ENCODE peak calls at places on chromosomes 16 and 17, in six cellular contexts. S is H54, H is nucleus accumbens, K is fibroblast of pulmonary artery, U is HuH-7.5, T is HT-29. Q is an unnamed sample.

GRCh38 chr17:16872836-16873653 is 98.9 kb downstream of the TNFRSF13B start:
- DNase-seq in S (peak; percentile 86), H (no peak), K (no peak), U (peak; percentile 54), T (peak; percentile 33), Q (peak; percentile 13)

GRCh38 chr16:57675752-57676623 is 7.9 kb downstream of the ADGRG3 start:
- DNase-seq in S (no peak), H (no peak), K (peak; percentile 44), U (no peak), T (no peak), Q (peak; percentile 8)

GRCh38 chr17:81951785-81952684 is 5.0 kb upstream of the MYADML2 start:
- DNase-seq in S (no peak), H (no peak), K (no peak), U (no peak), T (no peak), Q (no peak)

GRCh38 chr16:62225675-62226074 is 189.4 kb upstream of the CDH8 start:
- DNase-seq in S (peak; percentile 33), H (peak; percentile 59), K (peak; percentile 9), U (peak; percentile 0), T (peak; percentile 97), Q (peak; percentile 15)

GRCh38 chr17:47276868-47277267 is 23.2 kb downstream of the ITGB3 start:
- DNase-seq in S (no peak), H (peak; percentile 11), K (peak; percentile 85), U (no peak), T (peak; percentile 4), Q (peak; percentile 92)

GRCh38 chr17:2295575-2295974 is 8.0 kb downstream of the SMG6 start:
- DNase-seq in S (peak; percentile 16), H (no peak), K (no peak), U (no peak), T (no peak), Q (no peak)

GRCh38 chr16:4521971-4522623 is 16.5 kb downstream of the CDIP1 start:
- DNase-seq in S (no peak), H (peak; percentile 92), K (peak; percentile 17), U (no peak), T (no peak), Q (no peak)

GRCh38 chr17:10270258-10270657 is 71.9 kb upstream of the GAS7 start:
- DNase-seq in S (no peak), H (no peak), K (no peak), U (no peak), T (no peak), Q (peak; percentile 80)

GRCh38 chr16:87062569-87063442 is 254.4 kb downstream of the C16orf95 start:
- DNase-seq in S (peak; percentile 81), H (no peak), K (peak; percentile 79), U (peak; percentile 96), T (peak; percentile 72), Q (peak; percentile 69)

GRCh38 chr17:58734811-58735210 is 20.8 kb upstream of the PPM1E start:
- DNase-seq in S (no peak), H (no peak), K (no peak), U (no peak), T (no peak), Q (no peak)

GRCh38 chr16:85262558-85263196 is 150.4 kb upstream of the CIBAR2 start:
- DNase-seq in S (no peak), H (no peak), K (no peak), U (no peak), T (no peak), Q (no peak)

GRCh38 chr17:60106377-60107059 is 27.8 kb upstream of the HEATR6 start:
- DNase-seq in S (peak; percentile 83), H (no peak), K (peak; percentile 51), U (no peak), T (no peak), Q (peak; percentile 64)

GRCh38 chr16:22638393-22639206 is 127.9 kb downstream of the NPIPB5 start:
- DNase-seq in S (peak; percentile 23), H (no peak), K (peak; percentile 28), U (no peak), T (no peak), Q (peak; percentile 96)

GRCh38 chr17:17590883-17591407 is 563 bp downstream of the PEMT start:
- DNase-seq in S (no peak), H (no peak), K (no peak), U (no peak), T (no peak), Q (no peak)

GRCh38 chr17:2707721-2708584 is 3.6 kb downstream of the CLUH start:
- DNase-seq in S (no peak), H (peak; percentile 74), K (no peak), U (peak; percentile 79), T (peak; percentile 23), Q (no peak)

GRCh38 chr17:74156878-74157277 is 46.6 kb upstream of the RPL38 start:
- DNase-seq in S (no peak), H (no peak), K (no peak), U (no peak), T (no peak), Q (no peak)

GRCh38 chr17:19753661-19754463 is 5.8 kb upstream of the ALDH3A1 start:
- DNase-seq in S (peak; percentile 79), H (peak; percentile 37), K (no peak), U (no peak), T (peak; percentile 84), Q (no peak)

GRCh38 chr16:58409316-58409973 is 17.2 kb downstream of the GINS3 start:
- DNase-seq in S (peak; percentile 57), H (peak; percentile 10), K (peak; percentile 63), U (no peak), T (no peak), Q (peak; percentile 71)

GRCh38 chr17:248337-249235 is 67.1 kb upstream of the DOC2B start:
- DNase-seq in S (no peak), H (no peak), K (no peak), U (no peak), T (no peak), Q (no peak)

GRCh38 chr16:86245351-86245750 is 265.0 kb upstream of the FOXF1 start:
- DNase-seq in S (no peak), H (no peak), K (no peak), U (no peak), T (no peak), Q (no peak)

GRCh38 chr17:79618383-79619067 is 7.7 kb upstream of the RBFOX3 start:
- DNase-seq in S (no peak), H (no peak), K (no peak), U (no peak), T (no peak), Q (no peak)

GRCh38 chr17:30476726-30477082 is 504 bp upstream of the GOSR1 start:
- DNase-seq in S (peak; percentile 3), H (no peak), K (peak; percentile 23), U (peak; percentile 16), T (no peak), Q (peak; percentile 10)

GRCh38 chr17:48544356-48545021 is 420 bp downstream of the HOXB2 start:
- DNase-seq in S (no peak), H (no peak), K (peak; percentile 81), U (no peak), T (no peak), Q (peak; percentile 91)

Q was measured in fibroblast of mammary gland.